ENCODE peak calls at places on chromosomes 6 and 20, in seven cellular contexts. L is non-pigmented ciliary epithelial cell; N is memory B cell; M is activated CD8-positive, alpha-beta memory T cell treated with anti-CD3 and anti-CD28 coated beads for 4 hours; A is mucosa of descending colon; S is HTR-8/SVneo; V is neuronal stem cell. H is an unnamed sample.
A peak's percentile ranks its signal among the peaks of the same experiment; 100 is the strongest.

GRCh38 chr6:40894962-40895799 is 143.8 kb downstream of the UNC5CL start:
- DNase-seq in L (no peak), N (no peak), M (no peak), A (peak; percentile 71), S (peak; percentile 79), V (peak; percentile 39), H (peak; percentile 6)

GRCh38 chr20:2314759-2315439 is 19.1 kb downstream of the TGM3 start:
- DNase-seq in L (peak; percentile 65), N (no peak), M (no peak), A (no peak), S (peak; percentile 62), V (no peak), H (no peak)

GRCh38 chr6:8183266-8183665 is 80.9 kb upstream of the EEF1E1 start:
- DNase-seq in L (no peak), N (no peak), M (no peak), A (no peak), S (no peak), V (no peak), H (no peak)

GRCh38 chr6:16450285-16450684 is 211.9 kb downstream of the GMPR start:
- DNase-seq in L (peak; percentile 86), N (no peak), M (no peak), A (no peak), S (no peak), V (no peak), H (no peak)

GRCh38 chr6:119669228-119669627 is 319.7 kb upstream of the MAN1A1 start:
- DNase-seq in L (no peak), N (no peak), M (no peak), A (no peak), S (no peak), V (no peak), H (no peak)

GRCh38 chr6:167233490-167233889 is 57.6 kb upstream of the UNC93A start:
- DNase-seq in L (no peak), N (no peak), M (no peak), A (no peak), S (no peak), V (no peak), H (no peak)

GRCh38 chr6:107697682-107698081 is 126.4 kb downstream of the SCML4 start:
- DNase-seq in L (no peak), N (no peak), M (no peak), A (no peak), S (no peak), V (no peak), H (no peak)

GRCh38 chr20:50416269-50416863 is 93.8 kb upstream of the PTPN1 start:
- DNase-seq in L (no peak), N (no peak), M (no peak), A (peak; percentile 49), S (no peak), V (no peak), H (no peak)

GRCh38 chr20:59020938-59021551 is 1.8 kb downstream of the TUBB1 start:
- DNase-seq in L (peak; percentile 19), N (no peak), M (no peak), A (no peak), S (peak; percentile 90), V (no peak), H (peak; percentile 8)

GRCh38 chr6:143536866-143537691 is 25.6 kb upstream of the FUCA2 start:
- DNase-seq in L (no peak), N (peak; percentile 60), M (no peak), A (peak; percentile 91), S (peak; percentile 37), V (peak; percentile 47), H (peak; percentile 50)

GRCh38 chr6:39008737-39009136 is 39.8 kb upstream of the GLP1R start:
- DNase-seq in L (no peak), N (no peak), M (no peak), A (no peak), S (no peak), V (no peak), H (no peak)

GRCh38 chr20:63857751-63858392 is 3.4 kb upstream of the ABHD16B start:
- DNase-seq in L (no peak), N (no peak), M (no peak), A (no peak), S (no peak), V (no peak), H (no peak)

GRCh38 chr6:105432797-105433196 is 29.9 kb upstream of the PREP start:
- DNase-seq in L (peak; percentile 67), N (no peak), M (no peak), A (no peak), S (peak; percentile 41), V (no peak), H (no peak)

GRCh38 chr20:17029698-17030097 is 197.1 kb upstream of the PCSK2 start:
- DNase-seq in L (no peak), N (no peak), M (no peak), A (no peak), S (no peak), V (no peak), H (no peak)